ENCODE peak calls at places on chromosomes 6 and 20, in five cellular contexts. Y is CD8-positive, alpha-beta memory T cell; V is CD4-positive, alpha-beta memory T cell; M is psoas muscle; D is lower lobe of right lung. G is an unnamed sample.

GRCh38 chr20:16490696-16491095 is 82.6 kb downstream of the KIF16B start:
- DNase-seq in Y (no peak), V (no peak), M (no peak), D (no peak), G (no peak)

GRCh38 chr6:161722394-161722793 is 448.5 kb upstream of the AGPAT4 start:
- DNase-seq in Y (no peak), V (no peak), M (no peak), D (no peak), G (no peak)

GRCh38 chr6:122614303-122614702 is 4.1 kb downstream of the PKIB start:
- DNase-seq in Y (no peak), V (no peak), M (no peak), D (no peak), G (no peak)

GRCh38 chr6:47151232-47151898 is 109.2 kb upstream of the ADGRF1 start:
- DNase-seq in Y (no peak), V (no peak), M (no peak), D (no peak), G (no peak)

GRCh38 chr20:21559305-21559704 is 45.4 kb upstream of the NKX2-2 start:
- DNase-seq in Y (no peak), V (no peak), M (no peak), D (no peak), G (no peak)

GRCh38 chr20:51331466-51331865 is 211.1 kb downstream of the NFATC2 start:
- DNase-seq in Y (no peak), V (no peak), M (no peak), D (no peak), G (no peak)

GRCh38 chr6:72950114-72950860 is 275.0 kb downstream of the KHDC1L start:
- DNase-seq in Y (no peak), V (no peak), M (peak; percentile 50), D (no peak), G (no peak)

GRCh38 chr6:87700729-87701675 is 1.0 kb downstream of the AKIRIN2 start:
- DNase-seq in Y (peak; percentile 62), V (peak; percentile 22), M (peak; percentile 58), D (peak; percentile 55), G (peak; percentile 31)

GRCh38 chr6:47363736-47364135 is 54.0 kb upstream of the TNFRSF21 start:
- DNase-seq in Y (no peak), V (no peak), M (no peak), D (no peak), G (no peak)

GRCh38 chr6:46926481-46926880 is 4.7 kb upstream of the ADGRF5 start:
- DNase-seq in Y (no peak), V (no peak), M (no peak), D (no peak), G (no peak)

GRCh38 chr20:31617432-31618104 is 12.5 kb downstream of the ID1 start:
- DNase-seq in Y (no peak), V (no peak), M (no peak), D (no peak), G (no peak)

GRCh38 chr20:22308934-22309333 is 275.4 kb downstream of the FOXA2 start:
- DNase-seq in Y (no peak), V (no peak), M (no peak), D (no peak), G (no peak)

GRCh38 chr6:107019047-107019446 is 9.0 kb upstream of the MTRES1 start:
- DNase-seq in Y (no peak), V (no peak), M (no peak), D (no peak), G (no peak)

GRCh38 chr6:99905209-99906106 is 88.6 kb downstream of the MCHR2 start:
- DNase-seq in Y (no peak), V (peak; percentile 5), M (no peak), D (no peak), G (no peak)

GRCh38 chr6:56526860-56527544 is 115.7 kb downstream of the DST start:
- DNase-seq in Y (no peak), V (no peak), M (no peak), D (no peak), G (no peak)

GRCh38 chr6:31400467-31401289 is 2.7 kb upstream of the MICA start:
- DNase-seq in Y (peak; percentile 86), V (peak; percentile 60), M (peak; percentile 87), D (peak; percentile 92), G (peak; percentile 88)

GRCh38 chr20:62354811-62355341 is 12.2 kb downstream of the LAMA5 start:
- DNase-seq in Y (no peak), V (no peak), M (peak; percentile 39), D (no peak), G (no peak)

GRCh38 chr6:159729598-159729997 is 2.3 kb downstream of the WTAP start:
- DNase-seq in Y (no peak), V (no peak), M (peak; percentile 75), D (no peak), G (no peak)

GRCh38 chr6:121879149-121879548 is 443.7 kb downstream of the GJA1 start:
- DNase-seq in Y (no peak), V (no peak), M (no peak), D (no peak), G (no peak)

GRCh38 chr6:22785036-22785435 is 215.7 kb downstream of the HDGFL1 start:
- DNase-seq in Y (no peak), V (no peak), M (no peak), D (no peak), G (no peak)

GRCh38 chr6:24009319-24009718 is 116.7 kb upstream of the NRSN1 start:
- DNase-seq in Y (no peak), V (no peak), M (no peak), D (no peak), G (no peak)

GRCh38 chr6:105484238-105485161 is 81.6 kb upstream of the PREP start:
- DNase-seq in Y (no peak), V (peak; percentile 34), M (no peak), D (no peak), G (no peak)

GRCh38 chr6:100435299-100435698 is 29.4 kb downstream of the SIM1 start:
- DNase-seq in Y (no peak), V (no peak), M (no peak), D (no peak), G (no peak)

GRCh38 chr6:54109611-54110010 is 1.6 kb upstream of the MLIP start:
- DNase-seq in Y (no peak), V (no peak), M (no peak), D (no peak), G (no peak)
- H3K4me1 ChIP-seq in Y (no peaks in the 10 kb centered on the region), V (no peaks in the 10 kb centered on the region), M (peaks cover 83% of the 10 kb centered on the region), D (no peaks in the 10 kb centered on the region), G (peaks cover 77% of the 10 kb centered on the region)

GRCh38 chr6:136212616-136213396 is 37.3 kb downstream of the MTFR2 start:
- DNase-seq in Y (no peak), V (no peak), M (no peak), D (no peak), G (no peak)

GRCh38 chr6:136208783-136209182 is 41.3 kb downstream of the MTFR2 start:
- DNase-seq in Y (no peak), V (no peak), M (no peak), D (no peak), G (no peak)

GRCh38 chr6:136209496-136209895 is 40.6 kb downstream of the MTFR2 start:
- DNase-seq in Y (no peak), V (no peak), M (no peak), D (no peak), G (no peak)

GRCh38 chr6:136213853-136214252 is 36.3 kb downstream of the MTFR2 start:
- DNase-seq in Y (no peak), V (no peak), M (no peak), D (no peak), G (no peak)

GRCh38 chr6:136210450-136211165 is 39.5 kb downstream of the MTFR2 start:
- DNase-seq in Y (no peak), V (no peak), M (no peak), D (no peak), G (no peak)
- H3K4me1 ChIP-seq in Y (no peaks in the 10 kb centered on the region), V (no peaks in the 10 kb centered on the region), M (no peaks in the 10 kb centered on the region), D (no peaks in the 10 kb centered on the region), G (no peaks in the 10 kb centered on the region)

DNA sequence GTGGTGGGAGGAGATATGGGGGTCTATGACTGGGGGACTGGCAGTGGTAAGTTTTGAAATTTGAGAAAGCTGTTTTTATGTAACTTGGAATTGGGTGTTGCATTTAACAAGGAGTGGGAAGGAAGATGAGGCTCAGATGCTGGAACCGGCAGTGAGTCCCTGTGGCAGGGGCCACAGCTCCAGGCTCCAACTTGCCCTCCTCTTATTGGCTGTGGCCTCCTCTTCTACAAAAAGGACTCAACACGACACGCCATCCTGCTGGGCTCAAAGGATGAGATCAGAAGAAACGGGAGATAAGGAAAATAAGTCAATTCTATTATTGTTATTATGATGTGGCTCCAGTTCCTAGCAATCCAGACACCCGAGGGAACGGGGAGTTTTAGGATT is 5.8 kb upstream of the TGM2 start:
- DNase-seq in Y (no peak), V (no peak), M (no peak), D (no peak), G (no peak)
- H3K4me1 ChIP-seq in Y (no peaks in the 10 kb centered on the region), V (no peaks in the 10 kb centered on the region), M (peaks cover 7% of the 10 kb centered on the region), D (peaks cover 50% of the 10 kb centered on the region), G (peaks cover 26% of the 10 kb centered on the region)

GRCh38 chr20:50017576-50018248 is 34.9 kb downstream of the SNAI1 start:
- DNase-seq in Y (no peak), V (no peak), M (no peak), D (no peak), G (peak; percentile 25)
- H3K4me1 ChIP-seq in Y (no peaks in the 10 kb centered on the region), V (no peaks in the 10 kb centered on the region), M (peaks cover 8% of the 10 kb centered on the region), D (no peaks in the 10 kb centered on the region), G (peaks cover 6% of the 10 kb centered on the region)

GRCh38 chr20:34105978-34106675 is 5.9 kb downstream of the EIF2S2 start:
- DNase-seq in Y (no peak), V (no peak), M (no peak), D (no peak), G (no peak)
- H3K4me1 ChIP-seq in Y (peaks cover 62% of the 10 kb centered on the region), V (peaks cover 64% of the 10 kb centered on the region), M (peaks cover 33% of the 10 kb centered on the region), D (peaks cover 67% of the 10 kb centered on the region), G (peaks cover 61% of the 10 kb centered on the region)

GRCh38 chr6:36834576-36835293 is 4.5 kb downstream of the CPNE5 start:
- DNase-seq in Y (no peak), V (no peak), M (no peak), D (no peak), G (no peak)

GRCh38 chr6:36838896-36839818 is at the start of gene CPNE5:
- DNase-seq in Y (no peak), V (no peak), M (no peak), D (no peak), G (peak; percentile 64)

GRCh38 chr6:36837686-36838085 is 1.6 kb downstream of the CPNE5 start:
- DNase-seq in Y (no peak), V (no peak), M (no peak), D (no peak), G (no peak)

GRCh38 chr6:36836091-36836770 is 3.0 kb downstream of the CPNE5 start:
- DNase-seq in Y (no peak), V (no peak), M (no peak), D (no peak), G (no peak)

DNA sequence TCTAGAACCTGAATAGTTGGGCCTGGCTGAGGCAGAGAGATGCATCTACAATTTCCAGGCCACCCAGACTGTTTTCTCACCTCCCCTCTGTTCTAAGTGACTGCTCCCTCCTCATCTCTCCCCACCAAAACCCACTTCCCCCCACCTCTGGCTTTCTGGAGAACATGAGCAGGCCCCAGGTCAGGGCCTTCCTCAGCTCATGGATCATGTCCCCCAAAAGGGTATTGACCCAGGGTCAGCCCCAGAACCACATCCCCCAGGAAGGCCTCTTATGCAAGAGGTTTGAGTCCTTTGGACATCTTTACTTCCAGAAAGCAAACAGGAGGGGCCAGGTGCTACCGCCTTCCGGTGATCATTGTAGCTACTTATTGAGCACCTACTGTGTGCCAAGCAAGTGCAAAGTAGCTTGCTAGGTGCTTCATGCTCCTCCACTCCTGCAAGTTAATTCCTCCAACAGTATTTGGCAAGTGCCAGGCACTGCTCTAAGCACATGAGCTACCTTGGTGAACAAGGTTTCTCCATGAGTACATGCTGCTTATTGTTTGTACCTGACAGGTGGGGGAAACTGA is 2.4 kb downstream of the CPNE5 start:
- DNase-seq in Y (no peak), V (no peak), M (no peak), D (no peak), G (no peak)
- H3K4me1 ChIP-seq in Y (peaks cover 15% of the 10 kb centered on the region), V (peaks cover 20% of the 10 kb centered on the region), M (peaks cover 18% of the 10 kb centered on the region), D (peaks cover 25% of the 10 kb centered on the region), G (peaks cover 31% of the 10 kb centered on the region)